ENCODE peak calls at places on chromosomes 11 and 22, in seven cellular contexts. One of them, this sample, is unnamed.

GRCh38 chr11:86571273-86571948 is 101.0 kb downstream of the ME3 start:
- DNase-seq in activated effector memory CD4-positive, alpha-beta T cell treated with anti-CD3 and anti-CD28 coated beads, Interleukin-2, amount 50 U/mL, for 16 hours: no peak
- DNase-seq in HS-27A: no peak
- DNase-seq in right cardiac atrium: no peak
- DNase-seq in Caco-2: peak
- DNase-seq in ovary: no peak
- DNase-seq in Jurkat, Clone E6-1: peak
- DNase-seq in this sample: no peak

GRCh38 chr11:115503886-115504278 is 333 bp downstream of the CADM1 start:
- DNase-seq in activated effector memory CD4-positive, alpha-beta T cell treated with anti-CD3 and anti-CD28 coated beads, Interleukin-2, amount 50 U/mL, for 16 hours: no peak
- DNase-seq in HS-27A: no peak
- DNase-seq in right cardiac atrium: no peak
- DNase-seq in Caco-2: no peak
- DNase-seq in ovary: no peak
- DNase-seq in Jurkat, Clone E6-1: peak
- DNase-seq in this sample: no peak

GRCh38 chr11:47415949-47416472 is 7.6 kb downstream of the SLC39A13 start:
- DNase-seq in activated effector memory CD4-positive, alpha-beta T cell treated with anti-CD3 and anti-CD28 coated beads, Interleukin-2, amount 50 U/mL, for 16 hours: no peak
- DNase-seq in HS-27A: peak
- DNase-seq in right cardiac atrium: peak
- DNase-seq in Caco-2: no peak
- DNase-seq in ovary: peak
- DNase-seq in Jurkat, Clone E6-1: no peak
- DNase-seq in this sample: peak

GRCh38 chr11:1874406-1875092 is 17.1 kb downstream of the PRR33 start:
- DNase-seq in activated effector memory CD4-positive, alpha-beta T cell treated with anti-CD3 and anti-CD28 coated beads, Interleukin-2, amount 50 U/mL, for 16 hours: peak
- DNase-seq in HS-27A: no peak
- DNase-seq in right cardiac atrium: peak
- DNase-seq in Caco-2: no peak
- DNase-seq in ovary: peak
- DNase-seq in Jurkat, Clone E6-1: no peak
- DNase-seq in this sample: peak

GRCh38 chr11:103682318-103683184 is 353.9 kb upstream of the DDI1 start:
- DNase-seq in activated effector memory CD4-positive, alpha-beta T cell treated with anti-CD3 and anti-CD28 coated beads, Interleukin-2, amount 50 U/mL, for 16 hours: peak
- DNase-seq in HS-27A: no peak
- DNase-seq in right cardiac atrium: peak
- DNase-seq in Caco-2: peak
- DNase-seq in ovary: peak
- DNase-seq in Jurkat, Clone E6-1: peak
- DNase-seq in this sample: peak

GRCh38 chr22:46824348-46824909 is 62.0 kb downstream of the TBC1D22A start:
- DNase-seq in activated effector memory CD4-positive, alpha-beta T cell treated with anti-CD3 and anti-CD28 coated beads, Interleukin-2, amount 50 U/mL, for 16 hours: no peak
- DNase-seq in HS-27A: no peak
- DNase-seq in right cardiac atrium: no peak
- DNase-seq in Caco-2: no peak
- DNase-seq in ovary: no peak
- DNase-seq in Jurkat, Clone E6-1: no peak
- DNase-seq in this sample: no peak

GRCh38 chr11:70823771-70824170 is 425.4 kb downstream of the CTTN start:
- DNase-seq in activated effector memory CD4-positive, alpha-beta T cell treated with anti-CD3 and anti-CD28 coated beads, Interleukin-2, amount 50 U/mL, for 16 hours: no peak
- DNase-seq in HS-27A: no peak
- DNase-seq in right cardiac atrium: no peak
- DNase-seq in Caco-2: no peak
- DNase-seq in ovary: no peak
- DNase-seq in Jurkat, Clone E6-1: no peak
- DNase-seq in this sample: no peak

GRCh38 chr11:130465259-130465658 is 16.8 kb downstream of the ADAMTS15 start:
- DNase-seq in activated effector memory CD4-positive, alpha-beta T cell treated with anti-CD3 and anti-CD28 coated beads, Interleukin-2, amount 50 U/mL, for 16 hours: no peak
- DNase-seq in HS-27A: no peak
- DNase-seq in right cardiac atrium: no peak
- DNase-seq in Caco-2: no peak
- DNase-seq in ovary: no peak
- DNase-seq in Jurkat, Clone E6-1: no peak
- DNase-seq in this sample: no peak

GRCh38 chr11:92259861-92260260 is 35.2 kb downstream of the FAT3 start:
- DNase-seq in activated effector memory CD4-positive, alpha-beta T cell treated with anti-CD3 and anti-CD28 coated beads, Interleukin-2, amount 50 U/mL, for 16 hours: no peak
- DNase-seq in HS-27A: no peak
- DNase-seq in right cardiac atrium: no peak
- DNase-seq in Caco-2: no peak
- DNase-seq in ovary: no peak
- DNase-seq in Jurkat, Clone E6-1: no peak
- DNase-seq in this sample: no peak

GRCh38 chr11:9150501-9150900 is 59.1 kb upstream of the SCUBE2 start:
- DNase-seq in activated effector memory CD4-positive, alpha-beta T cell treated with anti-CD3 and anti-CD28 coated beads, Interleukin-2, amount 50 U/mL, for 16 hours: no peak
- DNase-seq in HS-27A: no peak
- DNase-seq in right cardiac atrium: no peak
- DNase-seq in Caco-2: no peak
- DNase-seq in ovary: no peak
- DNase-seq in Jurkat, Clone E6-1: no peak
- DNase-seq in this sample: no peak

GRCh38 chr11:200224-201003 is 6.8 kb downstream of the BET1L start:
- DNase-seq in activated effector memory CD4-positive, alpha-beta T cell treated with anti-CD3 and anti-CD28 coated beads, Interleukin-2, amount 50 U/mL, for 16 hours: peak
- DNase-seq in HS-27A: no peak
- DNase-seq in right cardiac atrium: no peak
- DNase-seq in Caco-2: peak
- DNase-seq in ovary: peak
- DNase-seq in Jurkat, Clone E6-1: no peak
- DNase-seq in this sample: no peak

GRCh38 chr11:117328414-117329010 is 858 bp downstream of the CEP164 start:
- DNase-seq in activated effector memory CD4-positive, alpha-beta T cell treated with anti-CD3 and anti-CD28 coated beads, Interleukin-2, amount 50 U/mL, for 16 hours: no peak
- DNase-seq in HS-27A: no peak
- DNase-seq in right cardiac atrium: peak
- DNase-seq in Caco-2: peak
- DNase-seq in ovary: no peak
- DNase-seq in Jurkat, Clone E6-1: no peak
- DNase-seq in this sample: peak

This sample was measured in sigmoid colon.